ENCODE peak calls at places on chromosomes 12 and 14, in nine cellular contexts. K is SIG-M5; G is G401; W is ELR; C is cardiac muscle cell; T is GM20000; F is activated T-cell treated with anti-CD3 and anti-CD28 coated beads, Interleukin-2, amount 50 U/mL, for 72 hours; I is ascending aorta; X is cardiac fibroblast. H is an unnamed sample.

GRCh38 chr12:7716391-7716790 is 5.2 kb downstream of the DPPA3 start:
- DNase-seq in K (no peak), G (peak; percentile 4), W (peak; percentile 19), I (no peak), T (peak; percentile 33), X (no peak), C (peak; percentile 59), F (no peak), H (peak; percentile 31)

GRCh38 chr12:67193705-67194104 is 75.5 kb upstream of the CAND1 start:
- DNase-seq in G (no peak), I (no peak), F (peak; percentile 2), T (peak; percentile 15), X (peak; percentile 43), C (peak; percentile 77), K (no peak), W (peak; percentile 41), H (peak; percentile 58)

GRCh38 chr12:124457287-124458219 is 109.9 kb downstream of the NCOR2 start:
- DNase-seq in C (no peak), I (peak; percentile 94), W (peak; percentile 57), K (peak; percentile 46), T (peak; percentile 83), F (peak; percentile 62), X (peak; percentile 69), G (peak; percentile 57), H (no peak)

GRCh38 chr14:55267816-55268215 is 3.4 kb upstream of the FBXO34 start:
- DNase-seq in I (no peak), X (peak; percentile 34), T (no peak), K (no peak), F (no peak), W (no peak), G (no peak), C (peak; percentile 21), H (no peak)

GRCh38 chr12:124581792-124582424 is 14.5 kb upstream of the NCOR2 start:
- DNase-seq in W (no peak), T (no peak), K (no peak), X (no peak), I (no peak), G (no peak), C (no peak), F (no peak), H (no peak)

GRCh38 chr12:129868566-129868965 is 35.3 kb downstream of the TMEM132D start:
- DNase-seq in W (no peak), I (no peak), X (no peak), C (no peak), G (no peak), K (no peak), T (no peak), F (no peak), H (no peak)

GRCh38 chr12:123660328-123660727 is 10.6 kb upstream of the TCTN2 start:
- DNase-seq in F (no peak), G (no peak), W (peak; percentile 95), I (no peak), K (no peak), X (peak; percentile 85), T (no peak), C (no peak), H (no peak)

GRCh38 chr14:102579696-102580551 is 12.5 kb upstream of the RCOR1 start:
- DNase-seq in C (no peak), G (no peak), I (no peak), T (no peak), X (peak; percentile 74), F (no peak), K (no peak), W (peak; percentile 89), H (no peak)

GRCh38 chr12:108858399-108859074 is 1.2 kb upstream of the SSH1 start:
- DNase-seq in K (no peak), I (no peak), W (no peak), T (no peak), X (peak; percentile 51), G (peak; percentile 58), F (no peak), C (no peak), H (no peak)

GRCh38 chr12:45509187-45509586 is 220.3 kb upstream of the ARID2 start:
- DNase-seq in G (no peak), X (no peak), W (no peak), I (no peak), K (no peak), C (no peak), T (no peak), F (no peak), H (no peak)

GRCh38 chr14:63614964-63615363 is 26.7 kb downstream of the WDR89 start:
- DNase-seq in G (no peak), X (peak; percentile 83), I (no peak), W (peak; percentile 60), K (no peak), T (no peak), F (no peak), C (no peak), H (no peak)

H was measured in HAP-1.